ENCODE peak calls at places on chromosome 1, in six cellular contexts. One of them, this sample, is unnamed.

GRCh38 chr1:240426056-240426455 is 185.9 kb downstream of the GREM2 start:
- DNase-seq in IMR-90: no peak
- DNase-seq in mesenchymal stem cell: no peak
- DNase-seq in H1: no peak
- DNase-seq in H9: no peak
- DNase-seq in trophoblast cell: no peak
- DNase-seq in this sample: no peak

GRCh38 chr1:39238476-39238875 is 34.0 kb downstream of the MACF1 start:
- DNase-seq in IMR-90: peak; percentile 91
- DNase-seq in mesenchymal stem cell: peak; percentile 38
- DNase-seq in H1: no peak
- DNase-seq in H9: no peak
- DNase-seq in trophoblast cell: no peak
- DNase-seq in this sample: no peak

GRCh38 chr1:192809286-192810252 is 730 bp downstream of the RGS2 start:
- DNase-seq in IMR-90: peak; percentile 65
- DNase-seq in mesenchymal stem cell: no peak
- DNase-seq in H1: no peak
- DNase-seq in H9: no peak
- DNase-seq in trophoblast cell: no peak
- DNase-seq in this sample: peak; percentile 8

GRCh38 chr1:24391882-24392603 is 21.5 kb downstream of the STPG1 start:
- DNase-seq in IMR-90: peak; percentile 51
- DNase-seq in mesenchymal stem cell: peak; percentile 78
- DNase-seq in H1: peak; percentile 88
- DNase-seq in H9: peak; percentile 86
- DNase-seq in trophoblast cell: no peak
- DNase-seq in this sample: peak; percentile 58

GRCh38 chr1:168970945-168971799 is 135.3 kb upstream of the ATP1B1 start:
- DNase-seq in IMR-90: no peak
- DNase-seq in mesenchymal stem cell: no peak
- DNase-seq in H1: no peak
- DNase-seq in H9: no peak
- DNase-seq in trophoblast cell: no peak
- DNase-seq in this sample: no peak

GRCh38 chr1:86912501-86912900 is 1.4 kb downstream of the SELENOF start:
- DNase-seq in IMR-90: peak; percentile 12
- DNase-seq in mesenchymal stem cell: peak; percentile 65
- DNase-seq in H1: no peak
- DNase-seq in H9: no peak
- DNase-seq in trophoblast cell: no peak
- DNase-seq in this sample: no peak

GRCh38 chr1:164774413-164774812 is 215.4 kb downstream of the PBX1 start:
- DNase-seq in IMR-90: no peak
- DNase-seq in mesenchymal stem cell: peak; percentile 46
- DNase-seq in H1: no peak
- DNase-seq in H9: no peak
- DNase-seq in trophoblast cell: no peak
- DNase-seq in this sample: no peak

GRCh38 chr1:94865369-94865768 is 45.2 kb downstream of the SLC44A3 start:
- DNase-seq in IMR-90: peak; percentile 65
- DNase-seq in mesenchymal stem cell: peak; percentile 85
- DNase-seq in H1: no peak
- DNase-seq in H9: no peak
- DNase-seq in trophoblast cell: no peak
- DNase-seq in this sample: no peak

GRCh38 chr1:204218552-204218951 is 4.8 kb upstream of the GOLT1A start:
- DNase-seq in IMR-90: no peak
- DNase-seq in mesenchymal stem cell: no peak
- DNase-seq in H1: no peak
- DNase-seq in H9: no peak
- DNase-seq in trophoblast cell: no peak
- DNase-seq in this sample: no peak

GRCh38 chr1:109764561-109765482 is 1.1 kb upstream of the EPS8L3 start:
- DNase-seq in IMR-90: no peak
- DNase-seq in mesenchymal stem cell: no peak
- DNase-seq in H1: no peak
- DNase-seq in H9: no peak
- DNase-seq in trophoblast cell: no peak
- DNase-seq in this sample: no peak

GRCh38 chr1:197208945-197209344 is 59.1 kb upstream of the CRB1 start:
- DNase-seq in IMR-90: no peak
- DNase-seq in mesenchymal stem cell: no peak
- DNase-seq in H1: no peak
- DNase-seq in H9: no peak
- DNase-seq in trophoblast cell: no peak
- DNase-seq in this sample: no peak

GRCh38 chr1:6180215-6180577 is at the start of gene CHD5:
- DNase-seq in IMR-90: no peak
- DNase-seq in mesenchymal stem cell: no peak
- DNase-seq in H1: peak; percentile 82
- DNase-seq in H9: peak; percentile 68
- DNase-seq in trophoblast cell: no peak
- DNase-seq in this sample: peak; percentile 44

GRCh38 chr1:204296431-204296988 is 63.2 kb downstream of the PLEKHA6 start:
- DNase-seq in IMR-90: peak; percentile 92
- DNase-seq in mesenchymal stem cell: peak; percentile 72
- DNase-seq in H1: no peak
- DNase-seq in H9: no peak
- DNase-seq in trophoblast cell: no peak
- DNase-seq in this sample: no peak

GRCh38 chr1:19815801-19816736 is 986 bp upstream of the RNF186 start:
- DNase-seq in IMR-90: no peak
- DNase-seq in mesenchymal stem cell: no peak
- DNase-seq in H1: no peak
- DNase-seq in H9: no peak
- DNase-seq in trophoblast cell: no peak
- DNase-seq in this sample: no peak

GRCh38 chr1:218865591-218865990 is 308.1 kb upstream of the LYPLAL1 start:
- DNase-seq in IMR-90: peak; percentile 47
- DNase-seq in mesenchymal stem cell: peak; percentile 31
- DNase-seq in H1: no peak
- DNase-seq in H9: no peak
- DNase-seq in trophoblast cell: no peak
- DNase-seq in this sample: no peak

DNA sequence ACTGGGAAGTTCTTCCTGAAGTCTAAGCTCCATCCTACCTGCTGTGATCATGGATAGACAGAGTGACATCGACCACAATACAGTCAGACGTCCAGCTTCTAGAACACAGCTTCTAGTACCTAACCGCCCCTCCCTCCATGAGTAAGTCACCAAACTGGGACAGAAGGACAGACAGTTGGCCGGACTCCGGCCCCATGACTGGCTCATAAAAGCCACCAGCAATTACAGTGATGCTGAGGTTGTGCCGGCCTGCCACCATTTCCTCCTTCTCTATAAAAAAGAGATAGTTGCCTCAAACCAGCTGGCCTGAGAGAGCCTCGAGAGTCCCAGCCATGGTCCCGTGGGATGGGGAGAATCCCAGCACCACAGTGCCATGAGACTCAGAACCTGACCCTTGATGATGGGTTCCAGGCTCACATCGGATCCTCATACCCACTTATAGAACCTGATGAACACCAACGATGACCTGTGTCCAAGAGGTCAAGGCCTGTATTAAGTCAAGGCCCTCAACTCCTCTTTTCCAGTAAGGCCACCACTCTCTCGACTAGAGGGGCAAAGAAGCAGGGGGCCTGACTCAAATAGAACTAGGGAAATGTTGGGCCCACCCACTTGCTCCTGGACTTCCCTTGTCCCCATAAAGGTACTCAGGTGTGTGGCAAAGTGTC is 3.4 kb downstream of the MEF2D start:
- DNase-seq in IMR-90: no peak
- DNase-seq in mesenchymal stem cell: no peak
- DNase-seq in H1: no peak
- DNase-seq in H9: no peak
- DNase-seq in trophoblast cell: no peak
- DNase-seq in this sample: no peak
- H4K91ac ChIP-seq in IMR-90: no peak overlapping the region
- H4K91ac ChIP-seq in mesenchymal stem cell: no peak overlapping the region
- H4K91ac ChIP-seq in H1: peak overlapping the region; percentile 29
- H4K91ac ChIP-seq in H9: no peak overlapping the region
- H4K91ac ChIP-seq in trophoblast cell: no peak overlapping the region
- H4K91ac ChIP-seq in this sample: no peak overlapping the region

GRCh38 chr1:221945669-221946068 is 203.8 kb upstream of the DUSP10 start:
- DNase-seq in IMR-90: no peak
- DNase-seq in mesenchymal stem cell: no peak
- DNase-seq in H1: no peak
- DNase-seq in H9: peak; percentile 41
- DNase-seq in trophoblast cell: no peak
- DNase-seq in this sample: no peak

GRCh38 chr1:221949996-221950395 is 208.1 kb upstream of the DUSP10 start:
- DNase-seq in IMR-90: no peak
- DNase-seq in mesenchymal stem cell: no peak
- DNase-seq in H1: no peak
- DNase-seq in H9: no peak
- DNase-seq in trophoblast cell: no peak
- DNase-seq in this sample: no peak

GRCh38 chr1:221947731-221948130 is 205.8 kb upstream of the DUSP10 start:
- DNase-seq in IMR-90: no peak
- DNase-seq in mesenchymal stem cell: no peak
- DNase-seq in H1: no peak
- DNase-seq in H9: no peak
- DNase-seq in trophoblast cell: no peak
- DNase-seq in this sample: no peak

GRCh38 chr1:221946768-221947167 is 204.9 kb upstream of the DUSP10 start:
- DNase-seq in IMR-90: no peak
- DNase-seq in mesenchymal stem cell: no peak
- DNase-seq in H1: no peak
- DNase-seq in H9: no peak
- DNase-seq in trophoblast cell: no peak
- DNase-seq in this sample: no peak

GRCh38 chr1:221948459-221948858 is 206.6 kb upstream of the DUSP10 start:
- DNase-seq in IMR-90: no peak
- DNase-seq in mesenchymal stem cell: no peak
- DNase-seq in H1: no peak
- DNase-seq in H9: no peak
- DNase-seq in trophoblast cell: no peak
- DNase-seq in this sample: no peak
- H4K91ac ChIP-seq in IMR-90: no peak overlapping the region
- H4K91ac ChIP-seq in mesenchymal stem cell: no peak overlapping the region
- H4K91ac ChIP-seq in H1: no peak overlapping the region
- H4K91ac ChIP-seq in H9: no peak overlapping the region
- H4K91ac ChIP-seq in trophoblast cell: peak overlapping the region; percentile 99
- H4K91ac ChIP-seq in this sample: no peak overlapping the region

GRCh38 chr1:171881466-171881865 is 40.2 kb downstream of the DNM3 start:
- DNase-seq in IMR-90: no peak
- DNase-seq in mesenchymal stem cell: no peak
- DNase-seq in H1: no peak
- DNase-seq in H9: no peak
- DNase-seq in trophoblast cell: no peak
- DNase-seq in this sample: no peak

GRCh38 chr1:171872430-171872829 is 31.1 kb downstream of the DNM3 start:
- DNase-seq in IMR-90: no peak
- DNase-seq in mesenchymal stem cell: no peak
- DNase-seq in H1: no peak
- DNase-seq in H9: no peak
- DNase-seq in trophoblast cell: no peak
- DNase-seq in this sample: no peak

GRCh38 chr1:171873664-171874063 is 32.4 kb downstream of the DNM3 start:
- DNase-seq in IMR-90: no peak
- DNase-seq in mesenchymal stem cell: no peak
- DNase-seq in H1: no peak
- DNase-seq in H9: no peak
- DNase-seq in trophoblast cell: no peak
- DNase-seq in this sample: no peak

GRCh38 chr1:171879556-171879955 is 38.3 kb downstream of the DNM3 start:
- DNase-seq in IMR-90: no peak
- DNase-seq in mesenchymal stem cell: no peak
- DNase-seq in H1: no peak
- DNase-seq in H9: no peak
- DNase-seq in trophoblast cell: no peak
- DNase-seq in this sample: no peak

DNA sequence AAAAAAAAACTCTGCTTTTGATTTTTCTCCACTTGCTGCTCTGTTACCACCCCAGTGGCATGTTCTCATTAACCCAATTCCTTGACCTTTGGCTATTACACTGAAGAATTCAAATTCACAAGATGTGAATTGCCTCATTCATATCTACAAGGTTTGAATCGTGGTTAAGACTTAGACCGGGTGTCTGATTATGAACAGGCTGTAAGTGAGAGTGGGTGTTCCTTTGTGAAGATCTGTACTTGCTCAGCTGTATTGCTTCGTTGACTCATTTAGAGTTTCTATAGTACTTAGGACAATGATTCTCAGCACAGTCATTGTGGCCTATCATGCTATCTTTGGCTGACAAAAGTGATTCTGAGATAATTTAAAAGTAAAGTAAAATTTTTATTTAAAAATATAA is 36.4 kb downstream of the DNM3 start:
- DNase-seq in IMR-90: no peak
- DNase-seq in mesenchymal stem cell: no peak
- DNase-seq in H1: no peak
- DNase-seq in H9: no peak
- DNase-seq in trophoblast cell: no peak
- DNase-seq in this sample: no peak
- H4K91ac ChIP-seq in IMR-90: no peak overlapping the region
- H4K91ac ChIP-seq in mesenchymal stem cell: no peak overlapping the region
- H4K91ac ChIP-seq in H1: no peak overlapping the region
- H4K91ac ChIP-seq in H9: no peak overlapping the region
- H4K91ac ChIP-seq in trophoblast cell: no peak overlapping the region
- H4K91ac ChIP-seq in this sample: no peak overlapping the region

GRCh38 chr1:65959896-65960295 is 167.2 kb downstream of the PDE4B start:
- DNase-seq in IMR-90: peak; percentile 51
- DNase-seq in mesenchymal stem cell: no peak
- DNase-seq in H1: no peak
- DNase-seq in H9: no peak
- DNase-seq in trophoblast cell: peak; percentile 15
- DNase-seq in this sample: no peak

GRCh38 chr1:65964123-65964522 is 171.4 kb downstream of the PDE4B start:
- DNase-seq in IMR-90: no peak
- DNase-seq in mesenchymal stem cell: no peak
- DNase-seq in H1: no peak
- DNase-seq in H9: no peak
- DNase-seq in trophoblast cell: no peak
- DNase-seq in this sample: no peak

GRCh38 chr1:65963161-65963888 is 170.6 kb downstream of the PDE4B start:
- DNase-seq in IMR-90: no peak
- DNase-seq in mesenchymal stem cell: no peak
- DNase-seq in H1: no peak
- DNase-seq in H9: no peak
- DNase-seq in trophoblast cell: no peak
- DNase-seq in this sample: no peak

GRCh38 chr1:65965112-65965511 is 172.4 kb downstream of the PDE4B start:
- DNase-seq in IMR-90: no peak
- DNase-seq in mesenchymal stem cell: no peak
- DNase-seq in H1: no peak
- DNase-seq in H9: no peak
- DNase-seq in trophoblast cell: no peak
- DNase-seq in this sample: no peak

DNA sequence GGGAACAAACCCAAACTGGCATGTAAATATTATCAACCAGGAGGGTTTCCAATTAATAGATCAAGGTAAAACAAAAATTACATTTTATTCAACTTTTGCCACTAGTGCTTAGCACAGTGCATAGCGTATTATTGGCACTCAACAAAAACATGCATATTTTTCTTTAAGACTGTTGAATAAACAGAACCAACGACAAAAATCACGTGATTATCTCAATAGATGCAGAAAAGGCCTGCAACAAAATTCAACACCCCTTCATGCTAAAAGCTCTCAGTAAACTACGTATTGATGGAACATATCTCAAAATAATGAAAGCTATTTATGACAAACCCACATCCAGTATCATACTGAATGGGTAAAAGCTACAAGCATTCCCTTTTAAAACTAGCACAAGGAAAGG is 172.9 kb downstream of the PDE4B start:
- DNase-seq in IMR-90: no peak
- DNase-seq in mesenchymal stem cell: no peak
- DNase-seq in H1: no peak
- DNase-seq in H9: no peak
- DNase-seq in trophoblast cell: no peak
- DNase-seq in this sample: no peak
- H4K91ac ChIP-seq in IMR-90: no peak overlapping the region
- H4K91ac ChIP-seq in mesenchymal stem cell: no peak overlapping the region
- H4K91ac ChIP-seq in H1: no peak overlapping the region
- H4K91ac ChIP-seq in H9: no peak overlapping the region
- H4K91ac ChIP-seq in trophoblast cell: no peak overlapping the region
- H4K91ac ChIP-seq in this sample: no peak overlapping the region